ENCODE peak calls at places on chromosome 15, in ten cellular contexts. R, A, C, F, H, Z, B, L, G and I are unnamed samples. For H3K4me1, the result is how much of the 10 kb centered on the place peaks cover.

GRCh38 chr15:25238126-25238525 is 200.7 kb downstream of the UBE3A start:
- DNase-seq in R (no peak), H (no peak), C (no peak), F (no peak), B (no peak), A (no peak), Z (no peak), L (no peak), G (no peak), I (no peak)

GRCh38 chr15:48005921-48006541 is 114.8 kb upstream of the SLC24A5 start:
- DNase-seq in H (peak), C (no peak), Z (no peak), B (no peak), F (no peak), A (peak), G (peak), R (no peak), L (peak), I (no peak)

GRCh38 chr15:101618056-101618455 is 34.1 kb downstream of the TM2D3 start:
- DNase-seq in L (no peak), A (no peak), H (no peak), C (no peak), G (no peak), B (no peak), R (no peak), F (no peak), Z (no peak), I (no peak)

GRCh38 chr15:63186065-63186464 is 3.3 kb upstream of the RAB8B start:
- DNase-seq in G (no peak), H (peak), F (no peak), L (no peak), Z (peak), C (no peak), R (no peak), B (no peak), A (no peak), I (no peak)

GRCh38 chr15:101014921-101015841 is 96.0 kb downstream of the LRRK1 start:
- DNase-seq in L (peak), Z (peak), R (peak), B (peak), G (peak), F (peak), H (peak), C (no peak), A (peak), I (peak)

GRCh38 chr15:91469627-91470567 is 369.8 kb downstream of the SV2B start:
- DNase-seq in A (no peak), F (no peak), Z (no peak), G (peak), L (no peak), H (no peak), B (peak), C (no peak), R (no peak), I (no peak)

GRCh38 chr15:48616216-48616615 is 29.3 kb downstream of the FBN1 start:
- DNase-seq in Z (peak), H (peak), L (no peak), B (no peak), R (no peak), A (no peak), G (no peak), F (no peak), C (no peak), I (no peak)

GRCh38 chr15:75200391-75200764 is 1.3 kb upstream of the C15orf39 start:
- DNase-seq in G (no peak), B (no peak), A (no peak), Z (no peak), L (no peak), C (no peak), R (no peak), F (no peak), H (no peak), I (no peak)

GRCh38 chr15:73997986-73998385 is 3.5 kb downstream of the PML start:
- DNase-seq in F (no peak), B (no peak), R (no peak), A (no peak), G (no peak), Z (no peak), C (no peak), H (no peak), L (no peak), I (no peak)

GRCh38 chr15:40097968-40098476 is 10.7 kb downstream of the BMF start:
- DNase-seq in L (peak), H (no peak), C (no peak), F (peak), B (peak), G (peak), R (no peak), A (peak), Z (no peak), I (peak)

GRCh38 chr15:40847225-40847961 is 3.5 kb downstream of the SPINT1 start:
- DNase-seq in B (peak), C (no peak), A (peak), L (no peak), Z (no peak), F (peak), R (no peak), G (peak), H (no peak), I (no peak)

GRCh38 chr15:60865507-60865906 is 363.6 kb downstream of the RORA start:
- DNase-seq in Z (peak), H (peak), G (no peak), B (no peak), A (no peak), C (no peak), R (no peak), L (no peak), F (no peak), I (no peak)

GRCh38 chr15:27866505-27867165 is 232.5 kb downstream of the OCA2 start:
- DNase-seq in L (no peak), R (peak), B (no peak), H (no peak), C (no peak), F (no peak), Z (no peak), G (no peak), A (no peak), I (no peak)

GRCh38 chr15:80049046-80049445 is 10.4 kb upstream of the ZFAND6 start:
- DNase-seq in L (no peak), C (no peak), B (no peak), R (no peak), G (no peak), H (no peak), Z (no peak), A (no peak), F (no peak), I (no peak)

GRCh38 chr15:63476229-63476632 is 28.2 kb upstream of the USP3 start:
- DNase-seq in R (no peak), C (no peak), L (no peak), A (no peak), B (no peak), Z (peak), H (peak), G (no peak), F (no peak), I (peak)

GRCh38 chr15:74201656-74202420 is 749 bp downstream of the STRA6 start:
- DNase-seq in A (no peak), B (no peak), Z (peak), H (peak), R (no peak), C (no peak), G (no peak), F (no peak), L (no peak), I (no peak)

GRCh38 chr15:84570164-84570692 is 30.6 kb upstream of the ZSCAN2 start:
- DNase-seq in C (no peak), R (no peak), F (peak), A (peak), H (peak), B (peak), G (peak), Z (peak), L (peak), I (no peak)

GRCh38 chr15:72970965-72971746 is 81.1 kb upstream of the NEO1 start:
- DNase-seq in C (no peak), F (no peak), Z (no peak), L (no peak), A (no peak), G (no peak), R (no peak), H (no peak), B (no peak), I (no peak)

GRCh38 chr15:71052356-71052755 is 62.9 kb upstream of the THSD4 start:
- DNase-seq in R (no peak), H (peak), F (no peak), C (no peak), G (no peak), B (no peak), L (no peak), A (no peak), Z (peak), I (no peak)

GRCh38 chr15:29278436-29279099 is 8.9 kb upstream of the NSMCE3 start:
- DNase-seq in R (no peak), H (peak), F (no peak), A (no peak), C (no peak), B (no peak), Z (peak), L (no peak), G (no peak), I (no peak)

GRCh38 chr15:45107941-45108630 is 5.9 kb downstream of the DUOX2 start:
- DNase-seq in A (no peak), G (peak), B (no peak), H (no peak), Z (no peak), F (no peak), R (no peak), C (no peak), L (no peak), I (no peak)

GRCh38 chr15:40308844-40309189 is 1.1 kb upstream of the PLCB2 start:
- DNase-seq in C (no peak), A (no peak), Z (no peak), B (no peak), R (no peak), H (no peak), F (no peak), L (no peak), G (no peak), I (no peak)

GRCh38 chr15:80776420-80777045 is 2.6 kb upstream of the CEMIP start:
- DNase-seq in H (peak), G (peak), R (peak), A (peak), L (peak), B (peak), C (peak), F (peak), Z (peak), I (peak)

GRCh38 chr15:91515188-91515754 is 338.2 kb upstream of the SLCO3A1 start:
- DNase-seq in A (peak), C (no peak), H (peak), L (no peak), B (peak), F (peak), G (no peak), R (no peak), Z (no peak), I (peak)

GRCh38 chr15:37789881-37790280 is 144.6 kb upstream of the TMCO5A start:
- DNase-seq in B (no peak), G (no peak), R (no peak), H (peak), A (no peak), Z (peak), L (no peak), C (no peak), F (no peak), I (peak)

DNA sequence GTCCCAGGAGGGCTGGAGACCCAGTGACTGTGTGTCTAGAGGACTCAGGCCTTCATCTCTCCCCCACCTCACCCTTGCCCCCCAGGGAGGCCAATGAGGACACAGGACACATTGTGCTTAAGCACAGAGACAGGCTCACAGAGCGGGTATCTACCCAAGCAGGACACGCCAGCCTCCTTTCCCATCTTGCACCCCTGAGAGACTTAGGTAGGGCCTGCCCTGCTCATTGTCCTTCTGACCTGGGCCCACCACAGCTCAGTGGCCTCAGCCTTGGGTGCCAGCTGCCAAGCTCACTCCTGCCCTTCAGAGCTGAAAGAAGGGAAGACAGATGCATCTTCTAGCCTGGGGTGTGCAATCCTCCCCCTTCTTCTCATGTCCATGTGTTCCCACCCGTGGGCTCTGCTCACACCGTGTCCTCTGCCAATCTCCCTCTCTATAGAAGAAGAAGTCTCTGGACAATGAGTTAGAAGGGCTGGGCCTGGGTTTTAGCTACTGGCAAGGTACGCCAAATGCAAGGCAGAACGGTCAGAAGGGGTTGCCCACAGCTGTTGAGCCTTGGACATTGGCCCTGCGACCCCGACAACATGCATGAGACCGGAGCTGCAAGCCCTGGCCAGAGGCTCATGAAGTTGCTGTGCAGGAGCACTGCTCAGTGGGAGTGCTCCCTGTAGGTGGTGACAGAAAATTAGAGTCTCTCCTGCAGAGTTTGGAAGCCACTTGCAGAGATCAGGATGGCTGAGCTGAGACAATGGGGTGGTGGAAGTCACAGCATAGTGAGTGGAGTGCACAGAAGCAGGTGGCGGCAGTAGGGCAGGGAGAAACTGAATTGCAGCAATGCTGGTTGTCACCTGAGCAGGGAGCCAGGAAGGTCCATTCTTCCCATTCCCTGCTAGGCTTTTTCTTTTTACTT is 32.8 kb downstream of the ACSBG1 start:
- DNase-seq in R (no peak), F (no peak), L (no peak), H (no peak), Z (no peak), A (no peak), B (peak), C (no peak), G (peak), I (no peak)
- H3K4me1 ChIP-seq in R (under half), F (under half), L (under half), H (under half), Z (under half), A (under half), B (under half), C (under half), G (under half), I (under half)

GRCh38 chr15:58460108-58460507 is 28.3 kb downstream of the LIPC start:
- DNase-seq in H (no peak), G (no peak), F (no peak), B (no peak), L (no peak), A (no peak), Z (no peak), R (no peak), C (no peak), I (no peak)

GRCh38 chr15:58457466-58457965 is 25.7 kb downstream of the LIPC start:
- DNase-seq in A (no peak), Z (no peak), H (peak), B (no peak), F (no peak), C (no peak), R (no peak), L (no peak), G (no peak), I (no peak)

GRCh38 chr15:58459562-58459961 is 27.8 kb downstream of the LIPC start:
- DNase-seq in G (no peak), R (no peak), C (no peak), H (no peak), L (peak), F (peak), A (no peak), Z (no peak), B (peak), I (no peak)

GRCh38 chr15:58459045-58459444 is 27.3 kb downstream of the LIPC start:
- DNase-seq in Z (no peak), H (no peak), F (no peak), G (no peak), R (no peak), B (no peak), C (no peak), L (no peak), A (no peak), I (no peak)

GRCh38 chr15:58458076-58458475 is 26.3 kb downstream of the LIPC start:
- DNase-seq in R (no peak), F (peak), C (no peak), A (no peak), G (no peak), L (peak), B (peak), Z (no peak), H (no peak), I (peak)
- H3K4me1 ChIP-seq in R (under half), F (half or more), C (under half), A (under half), G (under half), L (under half), B (under half), Z (under half), H (under half), I (under half)

GRCh38 chr15:69500339-69500738 is 47.7 kb downstream of the RPLP1 start:
- DNase-seq in L (no peak), C (no peak), B (no peak), R (no peak), Z (no peak), A (no peak), H (no peak), G (no peak), F (no peak), I (no peak)
- H3K4me1 ChIP-seq in L (under half), C (under half), B (under half), R (under half), Z (under half), A (under half), H (under half), G (under half), F (under half), I (under half)

GRCh38 chr15:31301687-31301990 is 25.0 kb upstream of the KLF13 start:
- DNase-seq in H (no peak), B (no peak), Z (no peak), C (no peak), F (no peak), A (no peak), G (no peak), L (no peak), R (peak), I (no peak)

GRCh38 chr15:31300981-31301686 is 25.5 kb upstream of the KLF13 start:
- DNase-seq in F (peak), H (no peak), C (no peak), L (no peak), B (no peak), A (no peak), Z (no peak), R (peak), G (no peak), I (no peak)

GRCh38 chr15:31299588-31300207 is 26.9 kb upstream of the KLF13 start:
- DNase-seq in R (peak), G (no peak), A (no peak), L (no peak), Z (no peak), F (no peak), B (no peak), H (no peak), C (no peak), I (no peak)

GRCh38 chr15:31298707-31299172 is 27.9 kb upstream of the KLF13 start:
- DNase-seq in G (peak), B (no peak), L (no peak), H (no peak), C (no peak), Z (no peak), R (peak), F (peak), A (no peak), I (no peak)

GRCh38 chr15:31300208-31300661 is 26.4 kb upstream of the KLF13 start:
- DNase-seq in A (no peak), H (no peak), G (no peak), Z (no peak), R (peak), C (no peak), F (peak), B (no peak), L (no peak), I (no peak)
- H3K4me1 ChIP-seq in A (under half), H (under half), G (half or more), Z (under half), R (half or more), C (under half), F (half or more), B (under half), L (under half), I (under half)

GRCh38 chr15:52731004-52731403 is 51.8 kb upstream of the ATOSA start:
- DNase-seq in R (no peak), H (no peak), L (no peak), A (no peak), C (no peak), F (no peak), Z (no peak), B (no peak), G (no peak), I (no peak)
- H3K4me1 ChIP-seq in R (under half), H (under half), L (under half), A (under half), C (under half), F (under half), Z (under half), B (under half), G (under half), I (under half)

GRCh38 chr15:64522226-64522823 is 61.9 kb downstream of the ZNF609 start:
- DNase-seq in B (no peak), R (no peak), A (no peak), C (no peak), L (no peak), F (no peak), Z (no peak), H (no peak), G (no peak), I (no peak)

GRCh38 chr15:64527263-64527984 is 67.0 kb downstream of the ZNF609 start:
- DNase-seq in R (no peak), Z (no peak), G (no peak), C (no peak), F (no peak), L (no peak), H (peak), A (no peak), B (no peak), I (peak)

GRCh38 chr15:64525828-64526530 is 65.6 kb downstream of the ZNF609 start:
- DNase-seq in B (no peak), H (peak), A (no peak), R (no peak), Z (no peak), G (no peak), L (no peak), C (no peak), F (no peak), I (no peak)

GRCh38 chr15:64523240-64523639 is 62.9 kb downstream of the ZNF609 start:
- DNase-seq in H (no peak), Z (no peak), R (no peak), L (no peak), B (no peak), C (no peak), G (no peak), F (no peak), A (no peak), I (no peak)

DNA sequence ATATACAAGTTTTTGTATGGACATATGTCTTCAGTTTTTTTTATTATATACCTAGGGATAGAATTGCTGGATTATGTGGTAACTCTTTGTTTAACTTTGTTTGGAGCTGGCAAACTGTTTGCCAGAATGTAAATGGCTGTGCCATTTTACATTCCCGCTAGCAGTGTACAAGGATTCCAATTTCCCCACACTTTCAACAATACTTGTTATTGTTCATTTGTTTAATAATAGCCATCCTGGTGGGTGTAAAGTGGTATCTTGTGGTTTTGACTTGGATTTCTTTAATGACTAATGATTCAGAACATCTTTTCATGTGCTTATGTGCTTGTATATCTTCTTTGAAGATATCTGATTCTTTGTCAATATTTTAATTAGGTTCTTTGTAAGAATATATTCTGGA is 64.4 kb downstream of the ZNF609 start:
- DNase-seq in B (no peak), G (no peak), L (no peak), A (no peak), R (no peak), Z (no peak), H (no peak), F (no peak), C (no peak), I (no peak)
- H3K4me1 ChIP-seq in B (under half), G (under half), L (under half), A (under half), R (under half), Z (under half), H (under half), F (under half), C (under half), I (under half)